ENCODE peak calls at places on chromosomes 2 and 18, in six cellular contexts. N is HCEC 1CT; J is activated CD8-positive, alpha-beta memory T cell treated with anti-CD3 and anti-CD28 coated beads, Interleukin-2, amount 50 U/mL, for 4 hours; K is H9; Z is fibroblast of gingiva; W is SW 1271. I is an unnamed sample.

GRCh38 chr2:152594022-152594712 is 123.1 kb downstream of the PRPF40A start:
- DNase-seq in N (no peak), J (no peak), K (no peak), Z (peak; percentile 36), W (no peak), I (no peak)

GRCh38 chr2:214378455-214379103 is 32.3 kb upstream of the VWC2L start:
- DNase-seq in N (no peak), J (no peak), K (peak; percentile 30), Z (no peak), W (no peak), I (no peak)

GRCh38 chr2:18536100-18536499 is 24.4 kb downstream of the RDH14 start:
- DNase-seq in N (peak; percentile 21), J (no peak), K (no peak), Z (no peak), W (no peak), I (no peak)

GRCh38 chr2:127700527-127701192 is 637 bp upstream of the SFT2D3 start:
- DNase-seq in N (no peak), J (no peak), K (peak; percentile 90), Z (no peak), W (peak; percentile 89), I (no peak)

GRCh38 chr2:144458536-144458935 is 61.4 kb downstream of the ZEB2 start:
- DNase-seq in N (no peak), J (no peak), K (no peak), Z (no peak), W (no peak), I (no peak)

GRCh38 chr2:223451-223850 is 40.4 kb downstream of the SH3YL1 start:
- DNase-seq in N (no peak), J (no peak), K (no peak), Z (no peak), W (no peak), I (no peak)

GRCh38 chr2:167013227-167013626 is 124.9 kb downstream of the XIRP2 start:
- DNase-seq in N (peak; percentile 36), J (no peak), K (no peak), Z (no peak), W (no peak), I (no peak)

GRCh38 chr2:100998235-100998573 is 3.9 kb upstream of the RPL31 start:
- DNase-seq in N (no peak), J (no peak), K (no peak), Z (peak; percentile 60), W (no peak), I (no peak)

GRCh38 chr2:230885467-230886130 is 20.9 kb downstream of the ITM2C start:
- DNase-seq in N (no peak), J (no peak), K (peak; percentile 62), Z (peak; percentile 9), W (no peak), I (no peak)

GRCh38 chr18:59372975-59373374 is 13.9 kb upstream of the LMAN1 start:
- DNase-seq in N (no peak), J (no peak), K (no peak), Z (no peak), W (no peak), I (no peak)

GRCh38 chr2:158458617-158458920 is 1.8 kb downstream of the PKP4 start:
- DNase-seq in N (no peak), J (no peak), K (no peak), Z (no peak), W (no peak), I (no peak)

GRCh38 chr2:94996401-94997100 is 29.0 kb upstream of the MAL start:
- DNase-seq in N (no peak), J (no peak), K (peak; percentile 8), Z (no peak), W (no peak), I (no peak)